ENCODE peak calls at places on chromosomes 11 and 22, in nine cellular contexts. One of them, this sample, is unnamed.

GRCh38 chr11:109583996-109584395 is 162.0 kb downstream of the C11orf87 start:
- DNase-seq in NB4: no peak
- DNase-seq in uterus: no peak
- DNase-seq in sigmoid colon: no peak
- DNase-seq in tibial nerve: no peak
- DNase-seq in lower leg skin: no peak
- DNase-seq in transverse colon: no peak
- DNase-seq in A549: no peak
- DNase-seq in IMR-90: no peak
- DNase-seq in this sample: no peak

GRCh38 chr11:68077617-68078592 is 39.1 kb downstream of the TCIRG1 start:
- DNase-seq in sigmoid colon: no peak
- DNase-seq in lower leg skin: no peak
- DNase-seq in A549: no peak
- DNase-seq in uterus: no peak
- DNase-seq in NB4: peak; percentile 17
- DNase-seq in IMR-90: peak; percentile 18
- DNase-seq in tibial nerve: no peak
- DNase-seq in transverse colon: no peak
- DNase-seq in this sample: no peak

GRCh38 chr11:131579932-131580387 is 209.5 kb downstream of the NTM start:
- DNase-seq in IMR-90: peak; percentile 40
- DNase-seq in uterus: no peak
- DNase-seq in transverse colon: no peak
- DNase-seq in NB4: peak; percentile 16
- DNase-seq in tibial nerve: peak; percentile 8
- DNase-seq in A549: peak; percentile 12
- DNase-seq in lower leg skin: no peak
- DNase-seq in sigmoid colon: no peak
- DNase-seq in this sample: no peak

GRCh38 chr11:45152740-45153595 is 6.5 kb downstream of the PRDM11 start:
- DNase-seq in NB4: no peak
- DNase-seq in A549: no peak
- DNase-seq in tibial nerve: no peak
- DNase-seq in IMR-90: no peak
- DNase-seq in sigmoid colon: peak; percentile 54
- DNase-seq in lower leg skin: peak; percentile 8
- DNase-seq in transverse colon: no peak
- DNase-seq in uterus: no peak
- DNase-seq in this sample: no peak

GRCh38 chr22:45535400-45535799 is 32.7 kb downstream of the FBLN1 start:
- DNase-seq in uterus: no peak
- DNase-seq in A549: no peak
- DNase-seq in transverse colon: no peak
- DNase-seq in IMR-90: no peak
- DNase-seq in sigmoid colon: no peak
- DNase-seq in tibial nerve: no peak
- DNase-seq in lower leg skin: no peak
- DNase-seq in NB4: no peak
- DNase-seq in this sample: no peak

GRCh38 chr11:73391665-73392064 is 15.5 kb downstream of the RELT start:
- DNase-seq in NB4: no peak
- DNase-seq in IMR-90: no peak
- DNase-seq in transverse colon: no peak
- DNase-seq in lower leg skin: no peak
- DNase-seq in A549: no peak
- DNase-seq in uterus: no peak
- DNase-seq in sigmoid colon: no peak
- DNase-seq in tibial nerve: no peak
- DNase-seq in this sample: no peak

GRCh38 chr22:19942886-19943664 is 1.5 kb upstream of the TXNRD2 start:
- DNase-seq in IMR-90: peak; percentile 94
- DNase-seq in NB4: peak; percentile 80
- DNase-seq in lower leg skin: no peak
- DNase-seq in transverse colon: no peak
- DNase-seq in sigmoid colon: peak; percentile 81
- DNase-seq in tibial nerve: peak; percentile 63
- DNase-seq in uterus: peak; percentile 52
- DNase-seq in A549: peak; percentile 51
- DNase-seq in this sample: no peak

GRCh38 chr11:27312110-27312509 is 50.9 kb downstream of the CCDC34 start:
- DNase-seq in transverse colon: no peak
- DNase-seq in NB4: no peak
- DNase-seq in IMR-90: no peak
- DNase-seq in uterus: no peak
- DNase-seq in lower leg skin: no peak
- DNase-seq in A549: peak; percentile 34
- DNase-seq in sigmoid colon: no peak
- DNase-seq in tibial nerve: no peak
- DNase-seq in this sample: no peak

GRCh38 chr11:130369141-130369691 is 54.5 kb upstream of the ZBTB44 start:
- DNase-seq in uterus: no peak
- DNase-seq in transverse colon: no peak
- DNase-seq in A549: no peak
- DNase-seq in lower leg skin: no peak
- DNase-seq in IMR-90: no peak
- DNase-seq in NB4: no peak
- DNase-seq in tibial nerve: no peak
- DNase-seq in sigmoid colon: no peak
- DNase-seq in this sample: no peak

GRCh38 chr11:95566151-95566670 is 223.4 kb downstream of the FAM76B start:
- DNase-seq in NB4: peak; percentile 30
- DNase-seq in IMR-90: no peak
- DNase-seq in transverse colon: no peak
- DNase-seq in lower leg skin: no peak
- DNase-seq in A549: no peak
- DNase-seq in tibial nerve: no peak
- DNase-seq in sigmoid colon: no peak
- DNase-seq in uterus: no peak
- DNase-seq in this sample: no peak

GRCh38 chr11:59510917-59511589 is at the start of gene OR4D9:
- DNase-seq in transverse colon: no peak
- DNase-seq in uterus: no peak
- DNase-seq in sigmoid colon: no peak
- DNase-seq in A549: no peak
- DNase-seq in NB4: peak; percentile 57
- DNase-seq in lower leg skin: no peak
- DNase-seq in tibial nerve: no peak
- DNase-seq in IMR-90: no peak
- DNase-seq in this sample: no peak

GRCh38 chr11:17014321-17014773 is at the start of gene PLEKHA7:
- DNase-seq in sigmoid colon: peak; percentile 47
- DNase-seq in lower leg skin: no peak
- DNase-seq in IMR-90: no peak
- DNase-seq in A549: peak; percentile 22
- DNase-seq in tibial nerve: no peak
- DNase-seq in transverse colon: peak; percentile 31
- DNase-seq in uterus: no peak
- DNase-seq in NB4: no peak
- DNase-seq in this sample: no peak

GRCh38 chr11:105609832-105610781 is at the start of gene GRIA4:
- DNase-seq in uterus: peak; percentile 13
- DNase-seq in transverse colon: no peak
- DNase-seq in tibial nerve: no peak
- DNase-seq in IMR-90: peak; percentile 74
- DNase-seq in A549: peak; percentile 1
- DNase-seq in sigmoid colon: peak; percentile 75
- DNase-seq in lower leg skin: no peak
- DNase-seq in NB4: no peak
- DNase-seq in this sample: peak; percentile 7

GRCh38 chr11:134358853-134359490 is 27.2 kb downstream of the GLB1L2 start:
- DNase-seq in transverse colon: no peak
- DNase-seq in NB4: no peak
- DNase-seq in sigmoid colon: peak; percentile 51
- DNase-seq in lower leg skin: no peak
- DNase-seq in uterus: no peak
- DNase-seq in tibial nerve: no peak
- DNase-seq in A549: no peak
- DNase-seq in IMR-90: no peak
- DNase-seq in this sample: peak; percentile 11

GRCh38 chr11:17515443-17516176 is 28.6 kb downstream of the USH1C start:
- DNase-seq in uterus: no peak
- DNase-seq in transverse colon: no peak
- DNase-seq in NB4: no peak
- DNase-seq in tibial nerve: no peak
- DNase-seq in A549: no peak
- DNase-seq in IMR-90: no peak
- DNase-seq in lower leg skin: no peak
- DNase-seq in sigmoid colon: no peak
- DNase-seq in this sample: no peak

GRCh38 chr22:39671936-39672335 is 101.4 kb downstream of the CACNA1I start:
- DNase-seq in A549: no peak
- DNase-seq in uterus: no peak
- DNase-seq in transverse colon: no peak
- DNase-seq in sigmoid colon: no peak
- DNase-seq in tibial nerve: no peak
- DNase-seq in IMR-90: no peak
- DNase-seq in NB4: no peak
- DNase-seq in lower leg skin: no peak
- DNase-seq in this sample: no peak

GRCh38 chr22:20228055-20228938 is 39.8 kb downstream of the RTN4R start:
- DNase-seq in NB4: no peak
- DNase-seq in uterus: no peak
- DNase-seq in tibial nerve: no peak
- DNase-seq in A549: no peak
- DNase-seq in sigmoid colon: no peak
- DNase-seq in lower leg skin: no peak
- DNase-seq in transverse colon: no peak
- DNase-seq in IMR-90: no peak
- DNase-seq in this sample: no peak

GRCh38 chr11:113447621-113448310 is 27.4 kb downstream of the DRD2 start:
- DNase-seq in tibial nerve: no peak
- DNase-seq in IMR-90: peak; percentile 40
- DNase-seq in transverse colon: no peak
- DNase-seq in sigmoid colon: no peak
- DNase-seq in lower leg skin: no peak
- DNase-seq in NB4: peak; percentile 9
- DNase-seq in A549: no peak
- DNase-seq in uterus: no peak
- DNase-seq in this sample: no peak

GRCh38 chr11:31810779-31811647 is at the start of gene PAX6:
- DNase-seq in IMR-90: peak; percentile 19
- DNase-seq in tibial nerve: no peak
- DNase-seq in transverse colon: peak; percentile 22
- DNase-seq in NB4: peak; percentile 97
- DNase-seq in uterus: no peak
- DNase-seq in sigmoid colon: peak; percentile 60
- DNase-seq in lower leg skin: peak; percentile 65
- DNase-seq in A549: peak; percentile 66
- DNase-seq in this sample: no peak

GRCh38 chr22:42967933-42968332 is 47.0 kb downstream of the PACSIN2 start:
- DNase-seq in lower leg skin: peak; percentile 69
- DNase-seq in IMR-90: no peak
- DNase-seq in uterus: peak; percentile 52
- DNase-seq in NB4: peak; percentile 77
- DNase-seq in sigmoid colon: peak; percentile 82
- DNase-seq in tibial nerve: no peak
- DNase-seq in transverse colon: peak; percentile 58
- DNase-seq in A549: no peak
- DNase-seq in this sample: peak; percentile 79
- TF ChIP-seq CTCF in lower leg skin: no peak
- TF ChIP-seq CTCF in IMR-90: no peak
- TF ChIP-seq CTCF in uterus: peak; percentile 19
- TF ChIP-seq CTCF in NB4: no peak
- TF ChIP-seq CTCF in sigmoid colon: no peak
- TF ChIP-seq CTCF in tibial nerve: no peak
- TF ChIP-seq CTCF in transverse colon: no peak
- TF ChIP-seq CTCF in A549: no peak
- TF ChIP-seq CTCF in this sample: peak; percentile 47

GRCh38 chr11:70307176-70307575 is 36.7 kb downstream of the PPFIA1 start:
- DNase-seq in sigmoid colon: no peak
- DNase-seq in A549: no peak
- DNase-seq in IMR-90: no peak
- DNase-seq in NB4: no peak
- DNase-seq in lower leg skin: no peak
- DNase-seq in uterus: no peak
- DNase-seq in transverse colon: no peak
- DNase-seq in tibial nerve: no peak
- DNase-seq in this sample: no peak
- TF ChIP-seq POLR2A in sigmoid colon: no peak
- TF ChIP-seq POLR2A in A549: no peak
- TF ChIP-seq POLR2A in IMR-90: no peak
- TF ChIP-seq POLR2A in NB4: no peak
- TF ChIP-seq POLR2A in lower leg skin: no peak
- TF ChIP-seq POLR2A in uterus: no peak
- TF ChIP-seq POLR2A in transverse colon: no peak
- TF ChIP-seq POLR2A in tibial nerve: no peak
- TF ChIP-seq POLR2A in this sample: no peak

DNA sequence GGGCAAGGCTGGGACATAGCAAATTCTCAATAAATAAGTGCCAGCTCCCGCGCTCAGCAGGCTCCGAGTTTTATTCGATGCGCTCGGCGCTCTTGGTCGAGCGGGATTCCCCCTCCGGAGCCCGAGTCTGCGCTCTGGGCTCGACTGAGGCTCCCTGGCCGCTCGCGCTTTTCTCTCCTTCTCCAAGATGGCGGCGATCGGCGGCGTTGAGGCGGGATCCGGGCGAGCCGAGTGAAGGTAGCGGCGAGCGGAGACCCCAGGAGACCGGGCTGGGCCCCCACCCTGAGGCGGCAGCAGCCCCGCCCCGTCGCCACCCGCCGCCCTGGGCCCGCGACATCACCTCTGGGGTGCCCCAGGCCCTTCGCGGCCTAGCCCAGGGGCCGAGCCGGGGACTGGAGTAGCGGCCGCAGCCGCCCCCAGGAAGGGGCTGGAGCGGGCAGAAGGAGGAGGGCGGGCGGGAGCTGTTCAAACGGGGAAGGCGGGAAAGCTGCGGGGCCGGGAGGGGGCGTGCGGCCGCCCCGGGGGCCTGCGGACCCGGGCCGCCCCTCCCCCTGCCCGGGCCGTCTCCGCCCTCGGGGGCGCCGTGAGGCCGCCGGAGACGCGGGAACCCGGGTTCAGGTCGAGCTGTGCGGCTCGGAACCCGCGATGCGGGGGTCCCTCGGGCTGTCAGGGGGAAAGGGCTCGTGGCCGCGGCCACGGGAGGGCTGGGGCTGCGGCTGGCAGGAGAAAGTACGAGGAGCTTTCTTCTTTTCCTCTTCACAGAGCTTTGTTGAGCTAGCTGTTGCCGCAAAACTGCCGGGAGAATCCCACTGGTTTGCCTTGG is at the start of gene HMGXB4:
- DNase-seq in transverse colon: peak; percentile 88
- DNase-seq in tibial nerve: peak; percentile 70
- DNase-seq in A549: peak; percentile 83
- DNase-seq in sigmoid colon: peak; percentile 92
- DNase-seq in uterus: peak; percentile 84
- DNase-seq in lower leg skin: peak; percentile 79
- DNase-seq in NB4: peak; percentile 91
- DNase-seq in IMR-90: peak; percentile 86
- DNase-seq in this sample: peak; percentile 91
- TF ChIP-seq CTCF in transverse colon: peak; percentile 10
- TF ChIP-seq CTCF in tibial nerve: no peak
- TF ChIP-seq CTCF in A549: no peak
- TF ChIP-seq CTCF in sigmoid colon: no peak
- TF ChIP-seq CTCF in uterus: no peak
- TF ChIP-seq CTCF in lower leg skin: no peak
- TF ChIP-seq CTCF in NB4: no peak
- TF ChIP-seq CTCF in IMR-90: peak; percentile 6
- TF ChIP-seq CTCF in this sample: no peak

GRCh38 chr11:65961267-65962135 is at the start of gene SART1:
- DNase-seq in NB4: peak; percentile 99
- DNase-seq in uterus: peak; percentile 97
- DNase-seq in sigmoid colon: peak; percentile 99
- DNase-seq in lower leg skin: peak; percentile 96
- DNase-seq in transverse colon: peak; percentile 97
- DNase-seq in IMR-90: peak; percentile 97
- DNase-seq in tibial nerve: peak; percentile 95
- DNase-seq in A549: peak; percentile 98
- DNase-seq in this sample: peak; percentile 99
- TF ChIP-seq POLR2A in NB4: peak; percentile 96
- TF ChIP-seq POLR2A in uterus: peak; percentile 32
- TF ChIP-seq POLR2A in sigmoid colon: no peak
- TF ChIP-seq POLR2A in lower leg skin: no peak
- TF ChIP-seq POLR2A in transverse colon: peak; percentile 75
- TF ChIP-seq POLR2A in IMR-90: peak; percentile 89
- TF ChIP-seq POLR2A in tibial nerve: peak; percentile 64
- TF ChIP-seq POLR2A in A549: peak; percentile 64
- TF ChIP-seq POLR2A in this sample: no peak

This sample was measured in heart left ventricle.